ENCODE peak calls at places on chromosomes 7 and 10, in six cellular contexts. M, V, S, R, H and B are unnamed samples.

GRCh38 chr7:38507379-38507778 is 123.8 kb downstream of the AMPH start:
- DNase-seq in M (no peak), V (no peak), S (no peak), R (no peak), H (peak; percentile 34), B (no peak)

GRCh38 chr7:27146491-27147210 is 923 bp downstream of the HOXA6 start:
- DNase-seq in M (no peak), V (no peak), S (no peak), R (no peak), H (no peak), B (no peak)

GRCh38 chr7:139901840-139902370 is 72.8 kb downstream of the TBXAS1 start:
- DNase-seq in M (no peak), V (no peak), S (no peak), R (no peak), H (no peak), B (no peak)

GRCh38 chr10:87700031-87700796 is 40.5 kb downstream of the PAPSS2 start:
- DNase-seq in M (no peak), V (no peak), S (no peak), R (no peak), H (peak; percentile 74), B (no peak)

GRCh38 chr7:132941433-132941832 is 140.5 kb downstream of the CHCHD3 start:
- DNase-seq in M (no peak), V (no peak), S (no peak), R (no peak), H (no peak), B (no peak)

GRCh38 chr7:36951257-36951697 is 227.0 kb upstream of the AOAH start:
- DNase-seq in M (no peak), V (no peak), S (no peak), R (no peak), H (no peak), B (no peak)

GRCh38 chr7:1513657-1514095 is 9.5 kb upstream of the INTS1 start:
- DNase-seq in M (no peak), V (peak; percentile 85), S (no peak), R (no peak), H (no peak), B (no peak)

GRCh38 chr7:75814407-75814947 is 871 bp upstream of the CCL24 start:
- DNase-seq in M (no peak), V (no peak), S (no peak), R (no peak), H (peak; percentile 19), B (no peak)

GRCh38 chr10:97279121-97279815 is 13.2 kb downstream of the ARHGAP19 start:
- DNase-seq in M (no peak), V (no peak), S (no peak), R (no peak), H (peak; percentile 42), B (no peak)

GRCh38 chr7:29063231-29063630 is 83.1 kb downstream of the CPVL start:
- DNase-seq in M (no peak), V (no peak), S (no peak), R (no peak), H (no peak), B (no peak)

GRCh38 chr7:67788689-67789088 is 792.1 kb downstream of the TYW1 start:
- DNase-seq in M (no peak), V (no peak), S (no peak), R (no peak), H (no peak), B (no peak)

GRCh38 chr7:150971242-150972048 is 6.7 kb downstream of the KCNH2 start:
- DNase-seq in M (peak; percentile 49), V (no peak), S (peak; percentile 24), R (peak; percentile 8), H (no peak), B (no peak)

GRCh38 chr10:78776746-78777145 is 292.0 kb upstream of the ZMIZ1 start:
- DNase-seq in M (no peak), V (peak; percentile 47), S (no peak), R (no peak), H (no peak), B (no peak)

GRCh38 chr10:86443936-86444335 is 77.3 kb upstream of the GRID1 start:
- DNase-seq in M (no peak), V (no peak), S (no peak), R (no peak), H (peak; percentile 52), B (no peak)

GRCh38 chr10:8663131-8663530 is 608.6 kb downstream of the GATA3 start:
- DNase-seq in M (no peak), V (no peak), S (no peak), R (no peak), H (no peak), B (no peak)

GRCh38 chr7:121447191-121447920 is 51.2 kb upstream of the FAM3C start:
- DNase-seq in M (no peak), V (peak; percentile 54), S (no peak), R (no peak), H (no peak), B (no peak)

GRCh38 chr10:13272164-13272571 is 27.7 kb downstream of the PHYH start:
- DNase-seq in M (peak; percentile 25), V (peak; percentile 56), S (no peak), R (no peak), H (peak; percentile 54), B (no peak)

GRCh38 chr10:78811174-78811573 is 257.6 kb upstream of the ZMIZ1 start:
- DNase-seq in M (no peak), V (no peak), S (no peak), R (no peak), H (peak; percentile 10), B (no peak)

GRCh38 chr10:63720072-63720537 is 198.9 kb downstream of the REEP3 start:
- DNase-seq in M (peak; percentile 78), V (no peak), S (peak; percentile 88), R (peak; percentile 29), H (peak; percentile 45), B (peak; percentile 9)

GRCh38 chr7:67625257-67625713 is 628.7 kb downstream of the TYW1 start:
- DNase-seq in M (peak; percentile 69), V (peak; percentile 75), S (peak; percentile 7), R (no peak), H (peak; percentile 11), B (no peak)

GRCh38 chr7:28296571-28297483 is 115.5 kb upstream of the CREB5 start:
- DNase-seq in M (peak; percentile 30), V (no peak), S (peak; percentile 7), R (peak; percentile 42), H (peak; percentile 56), B (peak; percentile 27)

GRCh38 chr7:55517936-55518689 is 54.2 kb downstream of the VOPP1 start:
- DNase-seq in M (no peak), V (no peak), S (no peak), R (no peak), H (no peak), B (peak; percentile 16)

GRCh38 chr7:117127585-117128168 is 174.4 kb downstream of the ST7 start:
- DNase-seq in M (peak; percentile 67), V (peak; percentile 50), S (peak; percentile 74), R (peak; percentile 36), H (peak; percentile 72), B (peak; percentile 26)

GRCh38 chr7:111895049-111895448 is 311.1 kb downstream of the DOCK4 start:
- DNase-seq in M (no peak), V (no peak), S (no peak), R (no peak), H (no peak), B (no peak)

GRCh38 chr7:7146837-7147236 is 35.5 kb upstream of the C1GALT1 start:
- DNase-seq in M (no peak), V (no peak), S (no peak), R (no peak), H (no peak), B (no peak)

GRCh38 chr7:149772236-149772820 is 1.1 kb downstream of the ZNF467 start:
- DNase-seq in M (peak; percentile 41), V (peak; percentile 64), S (peak; percentile 18), R (peak; percentile 40), H (no peak), B (no peak)

GRCh38 chr10:51926336-51926735 is 226.9 kb upstream of the CSTF2T start:
- DNase-seq in M (no peak), V (no peak), S (no peak), R (no peak), H (no peak), B (no peak)

GRCh38 chr10:62054408-62054807 is 152.9 kb downstream of the ARID5B start:
- DNase-seq in M (no peak), V (no peak), S (no peak), R (no peak), H (no peak), B (no peak)

GRCh38 chr10:91197044-91197651 is 23.3 kb upstream of the PCGF5 start:
- DNase-seq in M (no peak), V (peak; percentile 54), S (no peak), R (no peak), H (peak; percentile 53), B (no peak)

DNA sequence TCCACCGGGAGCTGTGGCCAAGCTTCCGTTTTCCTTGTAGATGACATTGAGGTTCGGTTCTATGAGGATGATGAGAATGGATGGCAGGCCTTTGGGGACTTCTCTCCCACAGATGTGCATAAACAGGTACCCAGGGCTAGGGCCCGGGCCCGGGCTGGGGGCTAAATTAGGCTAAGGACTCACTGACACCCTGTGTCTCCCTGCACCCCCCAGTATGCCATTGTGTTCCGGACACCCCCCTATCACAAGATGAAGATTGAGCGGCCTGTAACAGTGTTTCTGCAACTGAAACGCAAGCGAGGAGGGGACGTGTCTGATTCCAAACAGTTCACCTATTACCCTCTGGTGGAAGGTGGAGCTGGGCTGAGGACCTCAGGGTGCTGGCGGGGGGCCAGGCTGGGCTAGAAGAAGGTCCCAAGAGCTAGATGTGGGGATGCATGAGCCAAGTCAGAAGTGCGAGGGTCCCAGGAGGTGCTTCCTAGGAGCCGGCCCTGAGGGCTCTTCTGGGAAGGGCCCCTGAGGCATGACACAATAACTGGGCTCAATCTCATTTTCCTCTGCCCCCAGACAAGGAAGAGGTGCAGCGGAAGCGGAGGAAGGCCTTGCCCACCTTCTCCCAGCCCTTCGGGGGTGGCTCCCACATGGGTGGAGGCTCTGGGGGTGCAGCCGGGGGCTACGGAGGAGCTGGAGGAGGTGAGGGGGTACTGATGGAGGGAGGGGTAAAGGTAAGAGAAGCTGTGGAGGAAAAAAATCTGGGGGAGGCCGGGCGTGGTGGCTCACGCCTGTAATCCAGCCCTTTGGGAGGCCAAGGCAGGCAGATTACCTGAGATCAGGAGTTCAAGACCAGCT is 2.9 kb downstream of the NFKB2 start:
- DNase-seq in M (no peak), V (no peak), S (no peak), R (no peak), H (no peak), B (no peak)
- H3K27ac ChIP-seq in M (peak overlapping the region; percentile 87), V (no peak overlapping the region), S (no peak overlapping the region), R (no peak overlapping the region), H (no peak overlapping the region), B (peak overlapping the region; percentile 88)

GRCh38 chr7:19957664-19958063 is 184.2 kb upstream of the TMEM196 start:
- DNase-seq in M (no peak), V (no peak), S (no peak), R (no peak), H (no peak), B (no peak)
- H3K9me3 ChIP-seq in M (no peaks in the 10 kb centered on the region), V (peaks cover 2% of the 10 kb centered on the region), S (no peaks in the 10 kb centered on the region), R (no peaks in the 10 kb centered on the region), H (peaks cover 3% of the 10 kb centered on the region), B (no peaks in the 10 kb centered on the region)

DNA sequence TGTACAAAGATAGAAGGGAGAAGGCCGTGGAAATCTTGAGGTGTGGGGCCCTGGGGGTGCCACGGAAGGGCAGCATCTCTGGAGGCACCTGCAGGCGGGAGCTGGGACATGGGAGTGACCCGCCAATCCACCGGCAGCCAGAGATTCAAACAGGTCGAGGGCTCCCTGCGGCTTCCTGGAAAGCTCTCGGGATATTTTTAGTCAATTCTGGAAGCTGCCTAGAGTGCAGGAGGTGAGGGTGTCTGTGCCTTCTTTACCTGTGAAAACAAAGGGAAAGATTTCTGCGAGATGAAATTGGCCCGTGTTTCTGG is 16.6 kb downstream of the MNX1 start:
- DNase-seq in M (no peak), V (no peak), S (no peak), R (no peak), H (no peak), B (no peak)
- H3K27me3 ChIP-seq in M (no peaks in the 10 kb centered on the region), V (no peaks in the 10 kb centered on the region), S (peaks cover 7% of the 10 kb centered on the region), R (peaks cover 3% of the 10 kb centered on the region), H (peaks cover 47% of the 10 kb centered on the region), B (peaks cover 51% of the 10 kb centered on the region)

GRCh38 chr7:22361320-22361719 is 4.4 kb upstream of the RAPGEF5 start:
- DNase-seq in M (no peak), V (no peak), S (no peak), R (no peak), H (no peak), B (no peak)
- H3K27ac ChIP-seq in M (peak overlapping the region; percentile 54), V (no peak overlapping the region), S (no peak overlapping the region), R (no peak overlapping the region), H (no peak overlapping the region), B (no peak overlapping the region)